ENCODE peak calls at places on chromosome 1, in nine cellular contexts. One of them, this sample, is unnamed.

GRCh38 chr1:201565771-201566528 is 27.0 kb downstream of the NAV1 start:
- DNase-seq in posterior vena cava: no peak
- DNase-seq in COLO829: peak; percentile 85
- DNase-seq in left colon: no peak
- DNase-seq in bronchial epithelial cell: no peak
- DNase-seq in stimulated activated CD4-positive, alpha-beta T cell treated with anti-CD3 and anti-CD28 coated beads, Interleukin-15, amount 100 ng/mL, for 48 hours: no peak
- DNase-seq in spleen: peak; percentile 33
- DNase-seq in endothelial cell: no peak
- DNase-seq in stimulated activated CD8-positive, alpha-beta memory T cell treated with anti-CD3 and anti-CD28 coated beads, Interleukin-4, amount 100 ng/mL, for 24 hours: no peak
- DNase-seq in this sample: no peak

GRCh38 chr1:170010443-170010842 is 64.1 kb downstream of the KIFAP3 start:
- DNase-seq in posterior vena cava: no peak
- DNase-seq in COLO829: peak; percentile 45
- DNase-seq in left colon: peak; percentile 42
- DNase-seq in bronchial epithelial cell: peak; percentile 44
- DNase-seq in stimulated activated CD4-positive, alpha-beta T cell treated with anti-CD3 and anti-CD28 coated beads, Interleukin-15, amount 100 ng/mL, for 48 hours: no peak
- DNase-seq in spleen: no peak
- DNase-seq in endothelial cell: peak; percentile 33
- DNase-seq in stimulated activated CD8-positive, alpha-beta memory T cell treated with anti-CD3 and anti-CD28 coated beads, Interleukin-4, amount 100 ng/mL, for 24 hours: no peak
- DNase-seq in this sample: peak; percentile 74

GRCh38 chr1:224513787-224514209 is 79.2 kb upstream of the WDR26 start:
- DNase-seq in posterior vena cava: peak; percentile 95
- DNase-seq in COLO829: peak; percentile 96
- DNase-seq in left colon: peak; percentile 92
- DNase-seq in bronchial epithelial cell: peak; percentile 49
- DNase-seq in stimulated activated CD4-positive, alpha-beta T cell treated with anti-CD3 and anti-CD28 coated beads, Interleukin-15, amount 100 ng/mL, for 48 hours: peak; percentile 73
- DNase-seq in spleen: peak; percentile 94
- DNase-seq in endothelial cell: peak; percentile 94
- DNase-seq in stimulated activated CD8-positive, alpha-beta memory T cell treated with anti-CD3 and anti-CD28 coated beads, Interleukin-4, amount 100 ng/mL, for 24 hours: peak; percentile 79
- DNase-seq in this sample: peak; percentile 97

GRCh38 chr1:76390451-76390850 is 315.9 kb downstream of the ST6GALNAC3 start:
- DNase-seq in posterior vena cava: no peak
- DNase-seq in COLO829: no peak
- DNase-seq in left colon: no peak
- DNase-seq in bronchial epithelial cell: no peak
- DNase-seq in stimulated activated CD4-positive, alpha-beta T cell treated with anti-CD3 and anti-CD28 coated beads, Interleukin-15, amount 100 ng/mL, for 48 hours: no peak
- DNase-seq in spleen: no peak
- DNase-seq in endothelial cell: no peak
- DNase-seq in stimulated activated CD8-positive, alpha-beta memory T cell treated with anti-CD3 and anti-CD28 coated beads, Interleukin-4, amount 100 ng/mL, for 24 hours: no peak
- DNase-seq in this sample: no peak

GRCh38 chr1:16727190-16728111 is 12.9 kb upstream of the RNU1-4 start:
- DNase-seq in posterior vena cava: peak; percentile 91
- DNase-seq in COLO829: no peak
- DNase-seq in left colon: peak; percentile 20
- DNase-seq in bronchial epithelial cell: peak; percentile 22
- DNase-seq in stimulated activated CD4-positive, alpha-beta T cell treated with anti-CD3 and anti-CD28 coated beads, Interleukin-15, amount 100 ng/mL, for 48 hours: peak; percentile 54
- DNase-seq in spleen: peak; percentile 82
- DNase-seq in endothelial cell: peak; percentile 62
- DNase-seq in stimulated activated CD8-positive, alpha-beta memory T cell treated with anti-CD3 and anti-CD28 coated beads, Interleukin-4, amount 100 ng/mL, for 24 hours: peak; percentile 39
- DNase-seq in this sample: peak; percentile 35

GRCh38 chr1:231460614-231461013 is 38.5 kb upstream of the EGLN1 start:
- DNase-seq in posterior vena cava: no peak
- DNase-seq in COLO829: no peak
- DNase-seq in left colon: no peak
- DNase-seq in bronchial epithelial cell: no peak
- DNase-seq in stimulated activated CD4-positive, alpha-beta T cell treated with anti-CD3 and anti-CD28 coated beads, Interleukin-15, amount 100 ng/mL, for 48 hours: peak; percentile 43
- DNase-seq in spleen: no peak
- DNase-seq in endothelial cell: no peak
- DNase-seq in stimulated activated CD8-positive, alpha-beta memory T cell treated with anti-CD3 and anti-CD28 coated beads, Interleukin-4, amount 100 ng/mL, for 24 hours: peak; percentile 28
- DNase-seq in this sample: no peak

GRCh38 chr1:225209153-225209552 is 218.7 kb downstream of the LBR start:
- DNase-seq in posterior vena cava: no peak
- DNase-seq in COLO829: no peak
- DNase-seq in left colon: no peak
- DNase-seq in bronchial epithelial cell: no peak
- DNase-seq in stimulated activated CD4-positive, alpha-beta T cell treated with anti-CD3 and anti-CD28 coated beads, Interleukin-15, amount 100 ng/mL, for 48 hours: no peak
- DNase-seq in spleen: no peak
- DNase-seq in endothelial cell: no peak
- DNase-seq in stimulated activated CD8-positive, alpha-beta memory T cell treated with anti-CD3 and anti-CD28 coated beads, Interleukin-4, amount 100 ng/mL, for 24 hours: no peak
- DNase-seq in this sample: no peak

GRCh38 chr1:6490181-6491075 is 1.0 kb downstream of the PLEKHG5 start:
- DNase-seq in posterior vena cava: no peak
- DNase-seq in COLO829: peak; percentile 40
- DNase-seq in left colon: peak; percentile 87
- DNase-seq in bronchial epithelial cell: peak; percentile 49
- DNase-seq in stimulated activated CD4-positive, alpha-beta T cell treated with anti-CD3 and anti-CD28 coated beads, Interleukin-15, amount 100 ng/mL, for 48 hours: peak; percentile 41
- DNase-seq in spleen: peak; percentile 86
- DNase-seq in endothelial cell: peak; percentile 68
- DNase-seq in stimulated activated CD8-positive, alpha-beta memory T cell treated with anti-CD3 and anti-CD28 coated beads, Interleukin-4, amount 100 ng/mL, for 24 hours: peak; percentile 31
- DNase-seq in this sample: peak; percentile 82

GRCh38 chr1:219773775-219774174 is 154.6 kb downstream of the SLC30A10 start:
- DNase-seq in posterior vena cava: no peak
- DNase-seq in COLO829: no peak
- DNase-seq in left colon: no peak
- DNase-seq in bronchial epithelial cell: no peak
- DNase-seq in stimulated activated CD4-positive, alpha-beta T cell treated with anti-CD3 and anti-CD28 coated beads, Interleukin-15, amount 100 ng/mL, for 48 hours: no peak
- DNase-seq in spleen: no peak
- DNase-seq in endothelial cell: no peak
- DNase-seq in stimulated activated CD8-positive, alpha-beta memory T cell treated with anti-CD3 and anti-CD28 coated beads, Interleukin-4, amount 100 ng/mL, for 24 hours: no peak
- DNase-seq in this sample: no peak

GRCh38 chr1:247487057-247487456 is 29.2 kb upstream of the OR2B11 start:
- DNase-seq in posterior vena cava: no peak
- DNase-seq in COLO829: peak; percentile 77
- DNase-seq in left colon: peak; percentile 11
- DNase-seq in bronchial epithelial cell: peak; percentile 23
- DNase-seq in stimulated activated CD4-positive, alpha-beta T cell treated with anti-CD3 and anti-CD28 coated beads, Interleukin-15, amount 100 ng/mL, for 48 hours: no peak
- DNase-seq in spleen: no peak
- DNase-seq in endothelial cell: peak; percentile 42
- DNase-seq in stimulated activated CD8-positive, alpha-beta memory T cell treated with anti-CD3 and anti-CD28 coated beads, Interleukin-4, amount 100 ng/mL, for 24 hours: no peak
- DNase-seq in this sample: peak; percentile 76

GRCh38 chr1:201505505-201505893 is 1.4 kb downstream of the CSRP1 start:
- DNase-seq in posterior vena cava: no peak
- DNase-seq in COLO829: peak; percentile 86
- DNase-seq in left colon: peak; percentile 43
- DNase-seq in bronchial epithelial cell: peak; percentile 70
- DNase-seq in stimulated activated CD4-positive, alpha-beta T cell treated with anti-CD3 and anti-CD28 coated beads, Interleukin-15, amount 100 ng/mL, for 48 hours: no peak
- DNase-seq in spleen: no peak
- DNase-seq in endothelial cell: peak; percentile 44
- DNase-seq in stimulated activated CD8-positive, alpha-beta memory T cell treated with anti-CD3 and anti-CD28 coated beads, Interleukin-4, amount 100 ng/mL, for 24 hours: no peak
- DNase-seq in this sample: peak; percentile 87

GRCh38 chr1:228166170-228166936 is 749 bp downstream of the IBA57 start:
- DNase-seq in posterior vena cava: peak; percentile 89
- DNase-seq in COLO829: no peak
- DNase-seq in left colon: peak; percentile 74
- DNase-seq in bronchial epithelial cell: peak; percentile 61
- DNase-seq in stimulated activated CD4-positive, alpha-beta T cell treated with anti-CD3 and anti-CD28 coated beads, Interleukin-15, amount 100 ng/mL, for 48 hours: peak; percentile 37
- DNase-seq in spleen: peak; percentile 91
- DNase-seq in endothelial cell: peak; percentile 44
- DNase-seq in stimulated activated CD8-positive, alpha-beta memory T cell treated with anti-CD3 and anti-CD28 coated beads, Interleukin-4, amount 100 ng/mL, for 24 hours: peak; percentile 31
- DNase-seq in this sample: peak; percentile 66

GRCh38 chr1:211327341-211327921 is 798 bp downstream of the TRAF5 start:
- DNase-seq in posterior vena cava: no peak
- DNase-seq in COLO829: peak; percentile 32
- DNase-seq in left colon: peak; percentile 66
- DNase-seq in bronchial epithelial cell: no peak
- DNase-seq in stimulated activated CD4-positive, alpha-beta T cell treated with anti-CD3 and anti-CD28 coated beads, Interleukin-15, amount 100 ng/mL, for 48 hours: no peak
- DNase-seq in spleen: peak; percentile 80
- DNase-seq in endothelial cell: no peak
- DNase-seq in stimulated activated CD8-positive, alpha-beta memory T cell treated with anti-CD3 and anti-CD28 coated beads, Interleukin-4, amount 100 ng/mL, for 24 hours: no peak
- DNase-seq in this sample: peak; percentile 83

GRCh38 chr1:79215311-79215710 is 208.8 kb upstream of the ADGRL4 start:
- DNase-seq in posterior vena cava: no peak
- DNase-seq in COLO829: no peak
- DNase-seq in left colon: no peak
- DNase-seq in bronchial epithelial cell: peak; percentile 64
- DNase-seq in stimulated activated CD4-positive, alpha-beta T cell treated with anti-CD3 and anti-CD28 coated beads, Interleukin-15, amount 100 ng/mL, for 48 hours: no peak
- DNase-seq in spleen: no peak
- DNase-seq in endothelial cell: no peak
- DNase-seq in stimulated activated CD8-positive, alpha-beta memory T cell treated with anti-CD3 and anti-CD28 coated beads, Interleukin-4, amount 100 ng/mL, for 24 hours: no peak
- DNase-seq in this sample: no peak

GRCh38 chr1:93988634-93989350 is 79.6 kb upstream of the GCLM start:
- DNase-seq in posterior vena cava: no peak
- DNase-seq in COLO829: no peak
- DNase-seq in left colon: no peak
- DNase-seq in bronchial epithelial cell: peak; percentile 97
- DNase-seq in stimulated activated CD4-positive, alpha-beta T cell treated with anti-CD3 and anti-CD28 coated beads, Interleukin-15, amount 100 ng/mL, for 48 hours: no peak
- DNase-seq in spleen: no peak
- DNase-seq in endothelial cell: no peak
- DNase-seq in stimulated activated CD8-positive, alpha-beta memory T cell treated with anti-CD3 and anti-CD28 coated beads, Interleukin-4, amount 100 ng/mL, for 24 hours: no peak
- DNase-seq in this sample: peak; percentile 87

GRCh38 chr1:17874665-17875064 is 119.5 kb downstream of the ACTL8 start:
- DNase-seq in posterior vena cava: no peak
- DNase-seq in COLO829: no peak
- DNase-seq in left colon: no peak
- DNase-seq in bronchial epithelial cell: peak; percentile 2
- DNase-seq in stimulated activated CD4-positive, alpha-beta T cell treated with anti-CD3 and anti-CD28 coated beads, Interleukin-15, amount 100 ng/mL, for 48 hours: no peak
- DNase-seq in spleen: peak; percentile 16
- DNase-seq in endothelial cell: no peak
- DNase-seq in stimulated activated CD8-positive, alpha-beta memory T cell treated with anti-CD3 and anti-CD28 coated beads, Interleukin-4, amount 100 ng/mL, for 24 hours: no peak
- DNase-seq in this sample: peak; percentile 51

GRCh38 chr1:95381980-95382379 is 148.0 kb downstream of the RWDD3 start:
- DNase-seq in posterior vena cava: no peak
- DNase-seq in COLO829: no peak
- DNase-seq in left colon: no peak
- DNase-seq in bronchial epithelial cell: no peak
- DNase-seq in stimulated activated CD4-positive, alpha-beta T cell treated with anti-CD3 and anti-CD28 coated beads, Interleukin-15, amount 100 ng/mL, for 48 hours: no peak
- DNase-seq in spleen: no peak
- DNase-seq in endothelial cell: no peak
- DNase-seq in stimulated activated CD8-positive, alpha-beta memory T cell treated with anti-CD3 and anti-CD28 coated beads, Interleukin-4, amount 100 ng/mL, for 24 hours: no peak
- DNase-seq in this sample: no peak

GRCh38 chr1:68188060-68188538 is 44.2 kb downstream of the WLS start:
- DNase-seq in posterior vena cava: no peak
- DNase-seq in COLO829: no peak
- DNase-seq in left colon: no peak
- DNase-seq in bronchial epithelial cell: no peak
- DNase-seq in stimulated activated CD4-positive, alpha-beta T cell treated with anti-CD3 and anti-CD28 coated beads, Interleukin-15, amount 100 ng/mL, for 48 hours: no peak
- DNase-seq in spleen: no peak
- DNase-seq in endothelial cell: no peak
- DNase-seq in stimulated activated CD8-positive, alpha-beta memory T cell treated with anti-CD3 and anti-CD28 coated beads, Interleukin-4, amount 100 ng/mL, for 24 hours: no peak
- DNase-seq in this sample: no peak

GRCh38 chr1:95169544-95169943 is 52.4 kb downstream of the TLCD4 start:
- DNase-seq in posterior vena cava: no peak
- DNase-seq in COLO829: no peak
- DNase-seq in left colon: no peak
- DNase-seq in bronchial epithelial cell: peak; percentile 86
- DNase-seq in stimulated activated CD4-positive, alpha-beta T cell treated with anti-CD3 and anti-CD28 coated beads, Interleukin-15, amount 100 ng/mL, for 48 hours: no peak
- DNase-seq in spleen: no peak
- DNase-seq in endothelial cell: no peak
- DNase-seq in stimulated activated CD8-positive, alpha-beta memory T cell treated with anti-CD3 and anti-CD28 coated beads, Interleukin-4, amount 100 ng/mL, for 24 hours: no peak
- DNase-seq in this sample: peak; percentile 71

GRCh38 chr1:66503841-66504470 is 30.0 kb upstream of the SGIP1 start:
- DNase-seq in posterior vena cava: no peak
- DNase-seq in COLO829: peak; percentile 31
- DNase-seq in left colon: peak; percentile 37
- DNase-seq in bronchial epithelial cell: peak; percentile 67
- DNase-seq in stimulated activated CD4-positive, alpha-beta T cell treated with anti-CD3 and anti-CD28 coated beads, Interleukin-15, amount 100 ng/mL, for 48 hours: no peak
- DNase-seq in spleen: no peak
- DNase-seq in endothelial cell: peak; percentile 65
- DNase-seq in stimulated activated CD8-positive, alpha-beta memory T cell treated with anti-CD3 and anti-CD28 coated beads, Interleukin-4, amount 100 ng/mL, for 24 hours: no peak
- DNase-seq in this sample: peak; percentile 69

GRCh38 chr1:12548279-12549105 is 69.5 kb downstream of the DHRS3 start:
- DNase-seq in posterior vena cava: peak; percentile 75
- DNase-seq in COLO829: no peak
- DNase-seq in left colon: no peak
- DNase-seq in bronchial epithelial cell: no peak
- DNase-seq in stimulated activated CD4-positive, alpha-beta T cell treated with anti-CD3 and anti-CD28 coated beads, Interleukin-15, amount 100 ng/mL, for 48 hours: no peak
- DNase-seq in spleen: no peak
- DNase-seq in endothelial cell: no peak
- DNase-seq in stimulated activated CD8-positive, alpha-beta memory T cell treated with anti-CD3 and anti-CD28 coated beads, Interleukin-4, amount 100 ng/mL, for 24 hours: no peak
- DNase-seq in this sample: no peak

GRCh38 chr1:204894031-204894430 is 23.4 kb downstream of the NFASC start:
- DNase-seq in posterior vena cava: no peak
- DNase-seq in COLO829: no peak
- DNase-seq in left colon: no peak
- DNase-seq in bronchial epithelial cell: no peak
- DNase-seq in stimulated activated CD4-positive, alpha-beta T cell treated with anti-CD3 and anti-CD28 coated beads, Interleukin-15, amount 100 ng/mL, for 48 hours: no peak
- DNase-seq in spleen: no peak
- DNase-seq in endothelial cell: no peak
- DNase-seq in stimulated activated CD8-positive, alpha-beta memory T cell treated with anti-CD3 and anti-CD28 coated beads, Interleukin-4, amount 100 ng/mL, for 24 hours: no peak
- DNase-seq in this sample: peak; percentile 44

GRCh38 chr1:37858931-37859506 is 373 bp downstream of the MTF1 start:
- DNase-seq in posterior vena cava: no peak
- DNase-seq in COLO829: no peak
- DNase-seq in left colon: no peak
- DNase-seq in bronchial epithelial cell: no peak
- DNase-seq in stimulated activated CD4-positive, alpha-beta T cell treated with anti-CD3 and anti-CD28 coated beads, Interleukin-15, amount 100 ng/mL, for 48 hours: no peak
- DNase-seq in spleen: peak; percentile 84
- DNase-seq in endothelial cell: no peak
- DNase-seq in stimulated activated CD8-positive, alpha-beta memory T cell treated with anti-CD3 and anti-CD28 coated beads, Interleukin-4, amount 100 ng/mL, for 24 hours: no peak
- DNase-seq in this sample: no peak

GRCh38 chr1:21567241-21568005 is 58.2 kb downstream of the ALPL start:
- DNase-seq in posterior vena cava: no peak
- DNase-seq in COLO829: no peak
- DNase-seq in left colon: no peak
- DNase-seq in bronchial epithelial cell: no peak
- DNase-seq in stimulated activated CD4-positive, alpha-beta T cell treated with anti-CD3 and anti-CD28 coated beads, Interleukin-15, amount 100 ng/mL, for 48 hours: no peak
- DNase-seq in spleen: no peak
- DNase-seq in endothelial cell: no peak
- DNase-seq in stimulated activated CD8-positive, alpha-beta memory T cell treated with anti-CD3 and anti-CD28 coated beads, Interleukin-4, amount 100 ng/mL, for 24 hours: no peak
- DNase-seq in this sample: no peak